ENCODE peak calls at places on chromosomes 2 and 18, in six cellular contexts. X is astrocyte; I is testis; O is heart right ventricle; S is CD4-positive, CD25-positive, alpha-beta regulatory T cell; U is psoas muscle. Z is an unnamed sample. For H3K9me3 and H3K4me1, the result is how much of the 10 kb centered on the place peaks cover.

GRCh38 chr2:234107861-234108260 is 57.4 kb downstream of the SPP2 start:
- DNase-seq in X (no peak), I (no peak), O (no peak), S (no peak), U (no peak), Z (no peak)

GRCh38 chr2:156826342-156826933 is 390.3 kb downstream of the GPD2 start:
- DNase-seq in X (peak), I (no peak), O (no peak), S (no peak), U (no peak), Z (no peak)

GRCh38 chr2:113754989-113755689 is 1.3 kb downstream of the SLC35F5 start:
- DNase-seq in X (peak), I (peak), O (no peak), S (peak), U (no peak), Z (no peak)

GRCh38 chr2:189168876-189169499 is 10.6 kb downstream of the COL5A2 start:
- DNase-seq in X (no peak), I (no peak), O (no peak), S (no peak), U (no peak), Z (no peak)

GRCh38 chr2:55922488-55922887 is 1.1 kb downstream of the EFEMP1 start:
- DNase-seq in X (peak), I (no peak), O (no peak), S (no peak), U (no peak), Z (peak)

GRCh38 chr2:96965781-96966514 is 20.4 kb downstream of the FAM178B start:
- DNase-seq in X (no peak), I (no peak), O (no peak), S (no peak), U (no peak), Z (no peak)

GRCh38 chr2:105371156-105371555 is 27.7 kb downstream of the FHL2 start:
- DNase-seq in X (no peak), I (peak), O (no peak), S (no peak), U (no peak), Z (no peak)

GRCh38 chr2:101157272-101157671 is 6.1 kb upstream of the TBC1D8 start:
- DNase-seq in X (no peak), I (no peak), O (no peak), S (no peak), U (no peak), Z (no peak)

GRCh38 chr18:79988925-79989361 is 580 bp upstream of the TXNL4A start:
- DNase-seq in X (peak), I (peak), O (no peak), S (no peak), U (peak), Z (no peak)

GRCh38 chr2:61887684-61888303 is 662 bp downstream of the CCT4 start:
- DNase-seq in X (peak), I (peak), O (no peak), S (no peak), U (no peak), Z (no peak)

GRCh38 chr2:44730583-44730982 is 210.9 kb upstream of the SIX3 start:
- DNase-seq in X (no peak), I (no peak), O (no peak), S (no peak), U (no peak), Z (no peak)

GRCh38 chr2:44736270-44736942 is 205.1 kb upstream of the SIX3 start:
- DNase-seq in X (no peak), I (no peak), O (no peak), S (no peak), U (no peak), Z (no peak)

DNA sequence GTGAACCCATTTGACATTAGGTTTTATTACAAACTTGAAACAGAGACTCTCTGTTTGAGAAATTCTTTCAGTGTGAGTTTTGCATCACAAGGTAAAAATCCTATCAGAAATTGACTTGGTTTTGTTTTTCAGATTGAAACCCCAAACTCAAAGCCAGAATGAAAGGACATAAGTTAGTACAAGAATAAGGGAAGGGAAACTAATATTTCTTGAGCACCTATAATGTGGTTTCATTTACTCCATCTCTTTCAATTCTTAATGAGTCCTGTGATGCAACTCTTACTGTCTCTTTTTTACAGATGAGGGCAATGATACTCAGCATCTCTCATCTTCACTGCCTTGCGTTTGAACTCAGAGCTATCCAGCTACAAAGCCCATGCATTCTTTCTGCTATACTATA is 210.0 kb upstream of the SIX3 start:
- DNase-seq in X (no peak), I (no peak), O (no peak), S (no peak), U (no peak), Z (no peak)
- H3K9me3 ChIP-seq in X (under half), I (under half), O (under half), S (under half), U (under half), Z (under half)

GRCh38 chr2:12300927-12301326 is 415.8 kb upstream of the TRIB2 start:
- DNase-seq in X (no peak), I (no peak), O (no peak), S (no peak), U (no peak), Z (no peak)
- H3K4me1 ChIP-seq in X (under half), I (under half), O (under half), S (under half), U (under half), Z (under half)

DNA sequence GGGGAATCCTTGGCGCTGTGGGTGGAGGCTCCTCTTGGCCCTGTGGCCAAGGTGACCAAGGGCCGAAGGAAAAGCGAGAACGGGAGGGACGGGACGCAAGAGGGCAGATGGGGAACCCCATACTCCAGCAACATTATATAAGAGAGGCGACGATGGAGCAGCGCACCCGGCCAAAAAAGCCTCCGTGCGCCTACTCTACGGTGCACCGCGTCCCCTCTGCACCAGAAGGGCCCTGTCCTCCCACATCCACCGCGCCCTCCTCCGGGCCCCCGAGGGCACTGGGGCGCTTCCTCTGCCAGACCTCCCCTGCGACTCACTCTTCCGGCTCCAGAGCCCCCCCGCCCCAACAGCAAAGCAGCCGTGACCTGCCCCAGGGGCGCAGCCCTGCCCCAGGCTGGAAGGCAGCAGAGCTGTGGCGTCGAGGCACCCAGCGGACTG is 106.1 kb upstream of the CD302 start:
- DNase-seq in X (no peak), I (no peak), O (no peak), S (peak), U (peak), Z (no peak)
- H3K27ac ChIP-seq in X (no peak), I (no peak), O (no peak), S (peak), U (no peak), Z (no peak)

GRCh38 chr2:1598041-1598710 is 146.1 kb downstream of the PXDN start:
- DNase-seq in X (no peak), I (no peak), O (no peak), S (no peak), U (no peak), Z (peak)
- H3K9me3 ChIP-seq in X (under half), I (under half), O (under half), S (under half), U (under half), Z (under half)

DNA sequence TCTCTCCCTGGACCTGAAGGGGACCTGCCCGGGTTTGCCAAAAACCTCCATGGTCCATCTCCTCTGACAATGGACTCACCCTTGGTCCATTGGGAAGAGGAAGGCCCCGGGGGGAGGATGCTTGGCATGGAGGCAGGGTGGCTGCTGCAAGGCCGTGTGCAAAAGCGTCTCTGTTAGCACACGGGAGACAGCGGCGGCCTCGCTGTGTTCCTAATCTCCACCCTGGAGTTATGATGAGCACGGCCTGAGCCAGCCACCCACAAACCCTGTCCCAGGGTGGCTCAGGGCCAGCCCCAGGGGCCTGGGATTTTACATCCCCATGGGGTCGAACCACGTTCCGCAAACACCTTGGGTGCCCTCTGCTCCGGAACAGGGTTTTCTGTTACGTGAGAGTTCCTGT is 35.8 kb downstream of the AQP12A start:
- DNase-seq in X (no peak), I (no peak), O (no peak), S (no peak), U (no peak), Z (no peak)
- H3K4me1 ChIP-seq in X (under half), I (under half), O (under half), S (under half), U (under half), Z (under half)

GRCh38 chr2:126756125-126756524 is 100.2 kb downstream of the GYPC start:
- DNase-seq in X (no peak), I (no peak), O (no peak), S (no peak), U (no peak), Z (no peak)

GRCh38 chr2:126751477-126751876 is 95.5 kb downstream of the GYPC start:
- DNase-seq in X (no peak), I (no peak), O (no peak), S (no peak), U (no peak), Z (no peak)

GRCh38 chr2:126752876-126753275 is 96.9 kb downstream of the GYPC start:
- DNase-seq in X (no peak), I (no peak), O (no peak), S (no peak), U (no peak), Z (no peak)

GRCh38 chr2:126754240-126755004 is 98.5 kb downstream of the GYPC start:
- DNase-seq in X (no peak), I (no peak), O (no peak), S (no peak), U (no peak), Z (no peak)

DNA sequence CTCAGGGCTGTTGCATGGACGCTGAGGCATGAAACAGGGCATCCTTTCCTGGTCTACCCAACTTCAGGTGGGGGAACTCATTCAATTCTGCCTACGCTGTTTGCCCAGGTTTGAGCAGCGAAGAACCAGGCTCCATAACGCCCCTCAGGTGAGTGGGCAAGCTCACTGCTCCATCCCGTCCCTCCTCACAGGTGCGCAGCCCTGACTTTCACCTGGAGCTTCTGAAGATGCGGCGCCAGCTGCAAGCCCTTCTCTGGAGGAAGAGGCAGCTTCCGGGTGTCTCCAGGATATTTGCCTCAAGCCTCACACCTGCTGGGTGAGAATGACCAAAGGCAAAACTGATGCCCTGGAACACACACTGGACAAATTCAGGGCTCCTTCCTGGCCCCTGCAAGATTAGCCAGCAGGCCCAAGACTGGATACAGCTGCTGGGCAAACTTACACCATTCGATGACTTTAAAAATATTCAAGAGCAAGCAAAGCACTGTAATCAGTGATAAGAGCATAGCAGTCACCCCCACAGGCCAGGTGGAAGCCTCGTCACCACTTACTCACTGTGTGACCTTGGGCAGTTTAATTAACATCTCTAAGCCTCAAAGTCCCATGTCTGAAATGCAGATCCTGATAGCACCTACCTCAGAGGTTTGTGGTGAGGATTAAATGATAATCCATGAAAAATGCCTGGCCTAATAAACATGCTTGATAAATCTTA is 97.7 kb downstream of the GYPC start:
- DNase-seq in X (no peak), I (no peak), O (no peak), S (no peak), U (no peak), Z (peak)
- H3K27ac ChIP-seq in X (no peak), I (no peak), O (no peak), S (no peak), U (no peak), Z (no peak)

DNA sequence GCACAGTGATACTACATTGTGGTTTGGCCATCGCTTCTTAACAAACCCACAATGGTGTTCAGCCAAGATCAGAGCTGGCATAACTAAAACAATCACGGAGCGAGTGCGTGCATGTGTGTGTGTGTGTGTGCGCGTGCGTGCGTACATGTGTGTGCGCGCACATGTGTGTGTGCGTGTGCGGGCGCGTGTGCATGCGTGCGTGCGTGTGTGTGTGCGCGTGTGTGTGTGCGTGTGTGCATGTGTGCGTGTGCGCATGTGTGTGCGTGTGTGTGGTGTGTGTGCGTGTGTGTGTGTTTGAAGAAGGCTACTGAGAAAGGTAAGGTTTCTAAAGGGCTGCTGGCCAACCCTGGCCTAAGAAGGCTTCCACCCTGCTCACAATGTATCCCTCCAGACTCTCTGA is 582.4 kb downstream of the CMPK2 start:
- DNase-seq in X (no peak), I (no peak), O (no peak), S (no peak), U (no peak), Z (no peak)
- H3K9me3 ChIP-seq in X (under half), I (under half), O (under half), S (under half), U (under half), Z (under half)

DNA sequence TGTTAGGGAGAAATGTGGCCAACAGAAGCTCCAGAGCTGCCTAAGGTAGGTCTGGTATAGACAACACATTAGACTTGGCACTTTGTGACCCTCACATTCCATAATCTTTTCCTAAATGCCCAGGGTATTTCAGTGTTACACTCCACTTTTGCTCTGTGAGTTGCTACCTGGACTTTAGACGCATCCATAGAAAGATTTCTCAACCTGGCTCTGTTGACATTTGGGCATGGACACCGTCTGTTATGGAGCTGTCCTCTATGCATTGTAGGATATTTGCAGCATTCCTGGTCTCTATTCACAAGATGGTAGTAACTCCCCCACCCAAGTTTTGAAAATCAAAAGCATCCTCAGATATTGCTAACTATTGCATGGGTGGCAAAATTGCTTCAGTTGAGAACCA is 136.5 kb upstream of the NETO1 start:
- DNase-seq in X (no peak), I (no peak), O (no peak), S (no peak), U (no peak), Z (no peak)
- H3K4me1 ChIP-seq in X (under half), I (under half), O (under half), S (under half), U (under half), Z (under half)